ENCODE peak calls at places on chromosomes 2 and 18, in eight cellular contexts. V, T, D, I, Q, X, G and F are unnamed samples.

GRCh38 chr2:15311926-15312325 is 249.2 kb downstream of the NBAS start:
- DNase-seq in T (no peak), G (no peak), D (no peak), V (no peak), I (no peak), X (no peak), Q (no peak), F (no peak)

GRCh38 chr2:95234286-95234785 is 27.0 kb downstream of the ZNF892 start:
- DNase-seq in V (no peak), T (no peak), I (no peak), D (no peak), X (no peak), G (no peak), Q (no peak), F (no peak)

GRCh38 chr2:120869036-120869435 is 133.4 kb downstream of the GLI2 start:
- DNase-seq in D (no peak), T (no peak), X (no peak), G (no peak), Q (no peak), V (no peak), I (no peak), F (no peak)

GRCh38 chr18:60018801-60019462 is 119.1 kb downstream of the PMAIP1 start:
- DNase-seq in D (no peak), I (peak), X (no peak), V (no peak), T (no peak), G (no peak), Q (no peak), F (no peak)

GRCh38 chr2:166573393-166573792 is 79.3 kb upstream of the SCN7A start:
- DNase-seq in T (no peak), D (no peak), G (no peak), Q (peak), I (peak), V (peak), X (no peak), F (peak)

GRCh38 chr2:221994926-221995325 is 303.9 kb downstream of the PAX3 start:
- DNase-seq in D (no peak), G (no peak), X (no peak), V (no peak), I (no peak), Q (no peak), T (no peak), F (no peak)

GRCh38 chr2:36356199-36356989 is 816 bp downstream of the CRIM1 start:
- DNase-seq in Q (no peak), I (no peak), V (no peak), X (peak), T (peak), G (peak), D (peak), F (peak)

GRCh38 chr2:6864938-6865345 is 765 bp downstream of the CMPK2 start:
- DNase-seq in T (peak), V (no peak), X (no peak), Q (no peak), I (no peak), D (peak), G (no peak), F (peak)

GRCh38 chr2:45000341-45000901 is 8.8 kb downstream of the SIX2 start:
- DNase-seq in G (no peak), D (no peak), I (no peak), X (no peak), V (no peak), T (no peak), Q (peak), F (peak)

GRCh38 chr2:33441235-33441810 is 35.1 kb upstream of the RASGRP3 start:
- DNase-seq in Q (peak), V (peak), T (peak), D (peak), G (peak), I (peak), X (peak), F (peak)

GRCh38 chr18:63741769-63742168 is 33.4 kb upstream of the SERPINB7 start:
- DNase-seq in Q (no peak), D (no peak), V (no peak), T (no peak), G (no peak), X (peak), I (peak), F (no peak)

GRCh38 chr18:64987096-64987495 is 763.7 kb upstream of the CDH7 start:
- DNase-seq in V (no peak), T (no peak), G (no peak), X (no peak), D (no peak), Q (no peak), I (no peak), F (no peak)

GRCh38 chr2:45024600-45025291 is 15.5 kb upstream of the SIX2 start:
- DNase-seq in G (peak), T (no peak), X (no peak), D (peak), Q (peak), V (peak), I (peak), F (no peak)

GRCh38 chr2:175999283-175999819 is 2.7 kb downstream of the LNPK start:
- DNase-seq in T (no peak), G (no peak), D (no peak), V (no peak), Q (peak), X (peak), I (no peak), F (no peak)